ENCODE peak calls at places on chromosomes 2 and 18, in nine cellular contexts. H is esophagus squamous epithelium, J is IMR-90, V is choroid plexus epithelial cell, L is AG09309, X is right lobe of liver, G is AG10803, B is coronary artery, N is spleen. R is an unnamed sample.

GRCh38 chr2:218260742-218261423 is at the start of gene GPBAR1:
- DNase-seq in H (no peak), J (no peak), V (no peak), L (no peak), X (peak; percentile 63), G (no peak), B (no peak), N (no peak), R (no peak)

GRCh38 chr2:219254590-219255219 is 987 bp upstream of the TUBA4A start:
- DNase-seq in H (no peak), J (no peak), V (no peak), L (no peak), X (no peak), G (no peak), B (no peak), N (no peak), R (peak; percentile 23)

GRCh38 chr2:239321596-239322413 is 79.0 kb downstream of the HDAC4 start:
- DNase-seq in H (no peak), J (no peak), V (no peak), L (no peak), X (no peak), G (no peak), B (no peak), N (peak; percentile 64), R (no peak)

GRCh38 chr2:69145204-69145603 is 132.2 kb downstream of the ANTXR1 start:
- DNase-seq in H (no peak), J (no peak), V (no peak), L (no peak), X (no peak), G (no peak), B (no peak), N (no peak), R (no peak)

GRCh38 chr2:12452211-12452610 is 264.5 kb upstream of the TRIB2 start:
- DNase-seq in H (no peak), J (peak; percentile 96), V (peak; percentile 89), L (no peak), X (no peak), G (no peak), B (no peak), N (no peak), R (peak; percentile 33)

GRCh38 chr2:67846341-67847070 is 216.3 kb downstream of the C1D start:
- DNase-seq in H (no peak), J (peak; percentile 98), V (peak; percentile 99), L (peak; percentile 79), X (peak; percentile 94), G (peak; percentile 88), B (peak; percentile 84), N (no peak), R (peak; percentile 91)

GRCh38 chr2:236818281-236819045 is 248.8 kb downstream of the ACKR3 start:
- DNase-seq in H (no peak), J (no peak), V (peak; percentile 29), L (no peak), X (no peak), G (no peak), B (peak; percentile 52), N (no peak), R (no peak)

GRCh38 chr2:120436885-120437603 is 91.1 kb downstream of the INHBB start:
- DNase-seq in H (no peak), J (peak; percentile 13), V (peak; percentile 50), L (no peak), X (peak; percentile 29), G (peak; percentile 46), B (peak; percentile 41), N (peak; percentile 29), R (peak; percentile 47)

GRCh38 chr2:151051584-151052220 is 210.0 kb downstream of the RBM43 start:
- DNase-seq in H (no peak), J (peak; percentile 67), V (peak; percentile 80), L (no peak), X (peak; percentile 45), G (peak; percentile 53), B (no peak), N (no peak), R (peak; percentile 56)

DNA sequence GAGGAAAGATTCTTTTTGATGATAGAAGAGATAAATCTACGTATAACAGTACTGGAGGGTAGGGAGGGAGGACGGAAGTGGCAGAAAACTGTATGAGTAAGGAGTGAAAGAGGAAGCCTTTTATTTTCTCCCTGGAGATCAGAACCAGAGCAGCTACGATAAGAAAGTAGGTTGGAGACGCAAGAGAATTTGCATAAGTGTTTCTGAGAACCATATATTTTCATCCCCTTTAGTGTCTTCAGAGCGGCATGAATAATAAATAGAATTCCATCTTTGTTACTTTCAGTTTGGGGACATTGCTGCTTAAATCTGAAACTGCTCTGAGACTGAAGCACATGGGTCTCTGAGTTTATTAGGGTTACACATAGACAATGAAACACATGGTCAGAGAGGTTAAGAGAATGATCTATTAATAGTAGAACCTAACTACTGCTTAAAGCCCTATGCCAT is 230.2 kb upstream of the TNP1 start:
- DNase-seq in H (no peak), J (peak; percentile 28), V (peak; percentile 56), L (no peak), X (no peak), G (peak; percentile 26), B (no peak), N (no peak), R (peak; percentile 26)
- H3K4me3 ChIP-seq in H (no peak overlapping the region), J (peak overlapping the region; percentile 14), V (peak overlapping the region; percentile 18), L (no peak overlapping the region), X (no peak overlapping the region), G (peak overlapping the region; percentile 15), B (peak overlapping the region; percentile 45), N (no peak overlapping the region), R (peak overlapping the region; percentile 21)

GRCh38 chr18:11154983-11155759 is 5.8 kb upstream of the PIEZO2 start:
- DNase-seq in H (no peak), J (no peak), V (no peak), L (peak; percentile 57), X (peak; percentile 64), G (peak; percentile 78), B (no peak), N (no peak), R (no peak)

GRCh38 chr18:11156977-11157376 is 7.6 kb upstream of the PIEZO2 start:
- DNase-seq in H (no peak), J (no peak), V (no peak), L (no peak), X (no peak), G (no peak), B (no peak), N (no peak), R (no peak)

GRCh38 chr18:11153096-11153495 is 3.7 kb upstream of the PIEZO2 start:
- DNase-seq in H (no peak), J (no peak), V (no peak), L (no peak), X (no peak), G (no peak), B (no peak), N (no peak), R (no peak)

GRCh38 chr18:11150271-11150615 is 874 bp upstream of the PIEZO2 start:
- DNase-seq in H (no peak), J (no peak), V (no peak), L (no peak), X (no peak), G (no peak), B (no peak), N (no peak), R (no peak)

DNA sequence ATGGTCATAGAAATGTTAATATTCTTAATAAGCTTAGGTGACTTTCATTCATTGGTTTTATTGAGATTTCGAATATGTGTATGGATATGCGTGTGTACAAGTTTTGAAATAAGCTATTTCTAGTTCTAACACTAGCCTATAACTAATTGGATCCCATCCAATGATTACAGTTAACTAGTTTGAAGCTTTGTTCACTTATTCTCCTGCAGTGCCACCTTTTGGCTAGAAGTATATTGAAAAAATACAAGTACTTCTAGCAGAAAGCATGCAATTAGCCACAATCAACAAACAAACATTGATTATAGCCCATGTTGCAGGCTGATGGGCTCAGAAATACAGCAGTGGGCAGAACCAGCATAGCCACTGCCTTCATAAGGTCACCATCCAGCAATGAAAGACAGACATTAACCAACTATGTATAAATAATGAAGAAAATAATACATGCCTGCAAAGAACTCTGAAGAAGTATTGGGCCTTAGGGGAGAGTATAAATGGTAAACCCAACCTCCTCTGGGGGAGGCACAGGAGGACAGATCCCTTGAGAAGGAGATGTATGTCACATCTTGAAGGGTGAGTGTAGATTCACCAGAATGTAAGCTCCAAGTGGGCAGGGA is 5.1 kb upstream of the PIEZO2 start:
- DNase-seq in H (no peak), J (peak; percentile 76), V (peak; percentile 78), L (peak; percentile 48), X (no peak), G (peak; percentile 55), B (no peak), N (no peak), R (no peak)
- TF ChIP-seq CTCF in H (peak; percentile 63), J (peak; percentile 80), V (peak; percentile 58), L (peak; percentile 59), X (peak; percentile 63), G (peak; percentile 56), B (no peak), N (peak; percentile 34), R (peak; percentile 50)

DNA sequence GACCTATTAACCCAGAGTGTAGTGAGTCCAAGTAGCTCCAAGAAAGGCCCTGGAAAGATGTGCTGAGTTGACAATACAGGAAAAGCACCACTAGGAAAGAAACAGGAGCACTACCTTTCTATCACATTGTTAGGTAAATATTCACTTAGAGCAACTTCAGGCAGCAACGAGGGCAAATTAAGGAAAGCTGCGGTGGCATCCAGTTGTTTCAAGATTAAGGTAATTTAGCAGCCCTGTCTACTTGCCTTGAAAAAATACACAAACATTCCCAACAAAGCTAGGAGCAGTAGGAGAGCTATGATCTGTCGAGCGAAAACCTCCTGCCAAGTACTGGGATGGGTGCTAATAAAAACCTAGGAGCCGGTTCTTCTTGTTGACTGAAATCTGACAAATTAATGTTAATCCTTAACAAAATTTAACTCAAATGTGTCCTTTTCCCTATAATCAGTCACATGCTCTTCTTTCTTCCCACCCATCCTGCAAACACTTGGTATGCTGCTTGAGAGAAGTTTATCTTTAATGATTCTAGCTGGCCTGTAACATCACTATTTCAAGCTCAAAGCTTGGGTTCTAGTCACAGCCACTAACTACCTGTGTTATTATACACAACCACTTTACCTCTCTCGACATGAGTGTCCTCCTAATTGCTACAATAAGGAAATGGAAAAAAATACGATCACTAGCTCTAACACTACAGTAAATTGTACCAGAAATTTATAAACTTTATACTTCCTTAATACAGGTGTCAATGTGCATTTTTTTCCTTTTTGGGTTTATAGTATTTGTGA is 2.0 kb downstream of the ACAA2 start:
- DNase-seq in H (no peak), J (no peak), V (no peak), L (no peak), X (no peak), G (no peak), B (no peak), N (no peak), R (no peak)
- H3K4me3 ChIP-seq in H (no peak overlapping the region), J (no peak overlapping the region), V (no peak overlapping the region), L (no peak overlapping the region), X (peak overlapping the region; percentile 72), G (no peak overlapping the region), B (no peak overlapping the region), N (no peak overlapping the region), R (no peak overlapping the region)

DNA sequence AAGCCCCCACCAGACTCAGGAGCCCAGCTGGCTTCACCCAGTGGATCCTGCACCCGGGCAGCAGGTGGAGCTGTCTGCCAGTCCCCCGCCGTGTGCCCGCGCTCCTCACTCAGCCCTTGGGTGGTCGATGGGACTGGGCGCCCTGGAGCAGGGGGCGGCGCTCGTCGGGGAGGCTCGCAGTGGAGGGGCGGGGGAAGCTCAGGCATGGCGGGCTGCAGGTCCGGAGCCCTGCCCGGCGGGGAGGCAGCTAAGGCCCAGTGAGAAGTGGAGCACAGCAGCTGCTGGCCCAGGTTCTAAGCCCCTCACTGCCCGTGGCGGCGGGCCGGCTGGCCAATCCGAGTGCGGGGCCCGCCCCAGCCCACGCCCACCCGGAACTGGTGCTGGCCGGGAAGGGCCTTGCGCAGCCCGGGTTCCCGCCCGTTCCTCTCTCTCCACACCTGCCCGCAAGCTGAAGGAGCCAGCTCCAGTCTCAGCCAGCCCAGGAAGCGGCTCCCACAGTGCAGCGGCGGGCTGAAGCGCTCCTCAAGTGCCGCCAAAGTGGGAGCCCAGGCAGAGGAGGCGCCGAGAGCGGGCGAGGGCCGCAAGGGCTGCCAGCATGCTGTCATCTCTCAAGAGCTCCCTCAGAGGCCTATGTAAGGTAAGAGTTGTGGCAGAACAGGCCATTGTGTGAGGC is 1307.8 kb upstream of the TMEFF2 start:
- DNase-seq in H (no peak), J (no peak), V (no peak), L (no peak), X (no peak), G (no peak), B (no peak), N (peak; percentile 66), R (no peak)
- TF ChIP-seq CTCF in H (no peak), J (no peak), V (no peak), L (no peak), X (no peak), G (no peak), B (no peak), N (no peak), R (no peak)